ENCODE peak calls at places on chromosomes 13 and 19, in eight cellular contexts. U is kidney; F is WERI-Rb-1; Q is tibial artery; W is mesothelial cell of epicardium; O is transverse colon; H is mammary epithelial cell; I is CD8-positive, alpha-beta T cell. T is an unnamed sample.

GRCh38 chr13:30932481-30933333 is at the start of gene TEX26:
- DNase-seq in U (no peak), F (no peak), Q (no peak), W (peak), O (no peak), H (no peak), I (no peak), T (peak)

GRCh38 chr13:67515895-67516294 is 285.8 kb upstream of the PCDH9 start:
- DNase-seq in U (no peak), F (no peak), Q (no peak), W (no peak), O (no peak), H (no peak), I (no peak), T (no peak)

GRCh38 chr19:10102787-10103236 is 334 bp upstream of the ANGPTL6 start:
- DNase-seq in U (peak), F (no peak), Q (no peak), W (no peak), O (no peak), H (no peak), I (no peak), T (no peak)

GRCh38 chr19:12788682-12789097 is 2.6 kb upstream of the JUNB start:
- DNase-seq in U (peak), F (peak), Q (peak), W (peak), O (peak), H (peak), I (peak), T (no peak)

GRCh38 chr19:11806354-11807098 is 7.5 kb upstream of the ZNF440 start:
- DNase-seq in U (no peak), F (no peak), Q (no peak), W (no peak), O (no peak), H (no peak), I (no peak), T (no peak)

GRCh38 chr19:15014579-15014978 is 34.7 kb upstream of the CASP14 start:
- DNase-seq in U (no peak), F (no peak), Q (no peak), W (no peak), O (no peak), H (no peak), I (no peak), T (no peak)

GRCh38 chr13:94154362-94154761 is 325.1 kb downstream of the DCT start:
- DNase-seq in U (no peak), F (no peak), Q (peak), W (no peak), O (no peak), H (peak), I (no peak), T (no peak)

GRCh38 chr13:34349091-34349722 is 531.3 kb downstream of the RFC3 start:
- DNase-seq in U (peak), F (no peak), Q (peak), W (no peak), O (peak), H (peak), I (no peak), T (no peak)

GRCh38 chr13:23695711-23696512 is 125.7 kb downstream of the TNFRSF19 start:
- DNase-seq in U (peak), F (peak), Q (no peak), W (no peak), O (no peak), H (no peak), I (peak), T (no peak)

GRCh38 chr19:12913011-12913561 is 6.0 kb downstream of the SYCE2 start:
- DNase-seq in U (peak), F (peak), Q (peak), W (peak), O (peak), H (no peak), I (no peak), T (no peak)

GRCh38 chr13:113090806-113091205 is 14.8 kb upstream of the F7 start:
- DNase-seq in U (peak), F (no peak), Q (no peak), W (no peak), O (no peak), H (no peak), I (no peak), T (no peak)

GRCh38 chr13:95536629-95537241 is 15.8 kb upstream of the CLDN10 start:
- DNase-seq in U (no peak), F (no peak), Q (no peak), W (no peak), O (no peak), H (peak), I (no peak), T (no peak)

GRCh38 chr19:13881231-13881691 is 4.3 kb downstream of the NANOS3 start:
- DNase-seq in U (no peak), F (peak), Q (no peak), W (no peak), O (no peak), H (no peak), I (no peak), T (peak)

GRCh38 chr19:3539743-3540118 is 757 bp downstream of the TEKTIP1 start:
- DNase-seq in U (no peak), F (no peak), Q (no peak), W (no peak), O (no peak), H (no peak), I (no peak), T (no peak)

GRCh38 chr19:40589723-40590429 is 11.3 kb upstream of the LTBP4 start:
- DNase-seq in U (no peak), F (no peak), Q (no peak), W (no peak), O (no peak), H (no peak), I (no peak), T (no peak)

GRCh38 chr13:94595006-94595942 is 678 bp downstream of the TGDS start:
- DNase-seq in U (no peak), F (peak), Q (no peak), W (peak), O (peak), H (peak), I (peak), T (peak)

GRCh38 chr19:53905787-53906186 is 3.3 kb upstream of the CACNG7 start:
- DNase-seq in U (no peak), F (no peak), Q (no peak), W (no peak), O (no peak), H (no peak), I (no peak), T (no peak)

GRCh38 chr13:44136693-44137268 is 236.8 kb upstream of the SERP2 start:
- DNase-seq in U (no peak), F (no peak), Q (no peak), W (no peak), O (no peak), H (peak), I (no peak), T (no peak)

GRCh38 chr19:10921199-10921879 is 7.1 kb downstream of the YIPF2 start:
- DNase-seq in U (peak), F (no peak), Q (no peak), W (no peak), O (no peak), H (no peak), I (no peak), T (no peak)

GRCh38 chr13:46622918-46623256 is 69.9 kb downstream of the LRCH1 start:
- DNase-seq in U (no peak), F (peak), Q (peak), W (no peak), O (peak), H (peak), I (no peak), T (no peak)

GRCh38 chr13:24038405-24038804 is 122.1 kb upstream of the SPATA13 start:
- DNase-seq in U (no peak), F (no peak), Q (no peak), W (no peak), O (no peak), H (peak), I (no peak), T (no peak)

GRCh38 chr13:60329221-60329983 is 67.6 kb upstream of the TDRD3 start:
- DNase-seq in U (no peak), F (peak), Q (no peak), W (peak), O (peak), H (peak), I (peak), T (peak)

GRCh38 chr19:53865918-53866696 is 1.6 kb upstream of the MYADM start:
- DNase-seq in U (peak), F (peak), Q (peak), W (peak), O (peak), H (peak), I (peak), T (peak)

GRCh38 chr19:1860133-1860775 is 3.1 kb downstream of the KLF16 start:
- DNase-seq in U (peak), F (peak), Q (no peak), W (peak), O (peak), H (no peak), I (peak), T (no peak)
- TF ChIP-seq CTCF in U (no peak), F (no peak), Q (no peak), W (no peak), O (no peak), H (no peak), I (no peak), T (no peak)

DNA sequence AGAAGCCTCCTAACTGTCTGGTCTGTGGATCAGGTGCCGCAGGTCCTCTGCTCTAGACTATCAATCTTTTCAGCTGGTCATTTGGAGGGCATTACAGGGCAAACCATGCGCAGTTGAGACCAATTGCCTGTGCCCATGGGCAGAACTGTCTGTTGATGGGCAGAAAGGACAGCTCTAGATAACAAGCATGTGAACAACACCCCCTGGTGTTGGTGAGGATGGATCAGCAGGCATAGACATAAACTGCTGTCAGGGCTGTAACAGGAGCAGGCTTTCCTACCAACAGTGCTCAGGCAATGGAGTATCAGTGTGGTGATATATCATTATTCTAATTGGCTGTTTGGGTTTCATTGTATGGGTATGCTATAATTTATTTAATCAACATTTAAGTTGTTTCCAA is 104.7 kb upstream of the KL start:
- DNase-seq in U (no peak), F (peak), Q (no peak), W (no peak), O (no peak), H (peak), I (no peak), T (no peak)
- TF ChIP-seq CTCF in U (peak), F (peak), Q (no peak), W (no peak), O (no peak), H (peak), I (no peak), T (peak)

GRCh38 chr13:76822691-76823267 is 63.4 kb downstream of the KCTD12 start:
- DNase-seq in U (no peak), F (no peak), Q (no peak), W (no peak), O (no peak), H (peak), I (no peak), T (no peak)
- TF ChIP-seq CTCF in U (peak), F (no peak), Q (no peak), W (no peak), O (no peak), H (peak), I (no peak), T (no peak)

DNA sequence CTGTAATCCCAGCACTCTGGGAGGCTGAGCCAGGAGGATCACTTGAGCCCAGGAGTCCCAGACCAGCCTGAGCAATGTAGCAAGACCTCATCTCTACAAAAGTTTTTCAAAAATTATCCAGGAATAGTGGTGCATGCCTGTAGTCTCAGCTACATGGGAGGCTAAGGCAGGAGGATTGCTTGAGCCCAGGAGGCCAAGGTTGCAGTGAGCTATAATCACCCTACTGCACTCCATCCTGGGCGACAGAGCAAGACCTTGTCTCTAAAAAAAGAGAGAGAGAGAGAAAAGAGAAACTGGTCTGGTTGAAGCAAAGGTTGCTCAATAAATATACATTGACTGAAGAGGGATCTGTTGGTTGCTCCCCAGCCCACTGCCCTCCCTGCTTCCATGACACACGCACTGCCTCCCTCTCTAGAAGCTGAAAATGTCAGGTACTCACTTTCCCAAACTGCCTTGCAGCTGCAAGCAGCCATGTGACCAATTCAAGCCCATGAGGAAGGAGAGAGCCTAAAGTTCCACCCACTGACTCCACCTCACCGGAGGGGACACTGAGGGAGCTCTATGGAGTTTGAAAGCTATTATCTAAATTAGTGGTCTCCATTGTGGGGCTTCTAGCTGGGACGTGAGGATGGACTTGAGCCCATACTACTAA is 14.0 kb downstream of the CEACAM16 start:
- DNase-seq in U (no peak), F (no peak), Q (no peak), W (no peak), O (no peak), H (no peak), I (no peak), T (no peak)
- TF ChIP-seq CTCF in U (no peak), F (no peak), Q (no peak), W (no peak), O (no peak), H (no peak), I (no peak), T (no peak)

GRCh38 chr19:21197589-21198295 is 55.9 kb downstream of the ZNF431 start:
- DNase-seq in U (no peak), F (no peak), Q (no peak), W (no peak), O (no peak), H (no peak), I (no peak), T (no peak)

GRCh38 chr19:21202865-21203494 is 61.1 kb downstream of the ZNF431 start:
- DNase-seq in U (no peak), F (peak), Q (no peak), W (no peak), O (no peak), H (peak), I (no peak), T (peak)
- TF ChIP-seq CTCF in U (peak), F (peak), Q (peak), W (peak), O (peak), H (peak), I (peak), T (peak)

DNA sequence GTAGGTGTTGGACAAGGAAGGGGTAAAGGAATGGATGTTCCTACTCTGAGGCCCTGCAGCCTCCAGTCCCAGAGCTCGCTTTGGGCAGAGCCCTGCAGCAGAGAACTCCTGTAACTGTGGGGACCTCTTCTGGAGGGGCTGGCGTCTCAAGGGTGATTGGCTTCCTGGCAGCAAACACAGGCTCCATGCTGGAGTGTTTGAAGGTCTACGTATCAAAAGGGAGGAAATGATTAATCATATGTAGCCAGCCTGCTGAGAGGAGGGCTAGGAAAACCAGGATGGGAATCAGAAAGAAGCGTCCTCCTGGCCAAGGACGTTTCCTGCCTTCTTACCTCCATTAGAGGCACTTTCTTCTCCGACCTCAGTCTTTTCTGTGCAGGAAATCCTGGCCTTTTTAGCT is 208.5 kb downstream of the TSHZ3 start:
- DNase-seq in U (no peak), F (no peak), Q (no peak), W (no peak), O (no peak), H (no peak), I (no peak), T (no peak)
- TF ChIP-seq CTCF in U (no peak), F (no peak), Q (no peak), W (no peak), O (no peak), H (no peak), I (no peak), T (no peak)

T was measured in neural crest cell.